ENCODE peak calls at places on chromosomes 16 and 17, in five cellular contexts. S is activated naive CD8-positive, alpha-beta T cell treated with anti-CD3 and anti-CD28 coated beads, Interleukin-2, amount 10 ng/mL, durations not matched to agents 7 days and 5 days; K is cerebellum; A is globus pallidus; I is activated CD4-positive, alpha-beta T cell treated with anti-CD3 and anti-CD28 coated beads, Interleukin-2, amount 10 ng/mL, durations not matched to agents 7 days and 5 days. V is an unnamed sample.

GRCh38 chr16:2783581-2784375 is 3.6 kb downstream of the PRSS33 start:
- DNase-seq in A (no peak), K (no peak), S (peak), I (no peak), V (no peak)

GRCh38 chr16:369275-369865 is 968 bp downstream of the MRPL28 start:
- DNase-seq in K (no peak), A (no peak), S (no peak), I (no peak), V (peak)

GRCh38 chr16:17466876-17467275 is 3.9 kb downstream of the XYLT1 start:
- DNase-seq in A (no peak), I (no peak), S (no peak), K (no peak), V (no peak)

GRCh38 chr16:3971261-3971660 is 90.7 kb upstream of the CREBBP start:
- DNase-seq in S (no peak), K (no peak), I (no peak), A (no peak), V (no peak)

GRCh38 chr16:8716592-8716991 is 42.2 kb downstream of the ABAT start:
- DNase-seq in S (no peak), K (no peak), A (no peak), I (no peak), V (no peak)

GRCh38 chr17:31293586-31293985 is 3.5 kb downstream of the OMG start:
- DNase-seq in S (no peak), A (no peak), I (no peak), K (no peak), V (no peak)

GRCh38 chr17:15261063-15261817 is 3.9 kb downstream of the PMP22 start:
- DNase-seq in I (no peak), K (peak), S (no peak), A (peak), V (peak)

GRCh38 chr17:48610282-48611211 is at the start of gene HOXB7:
- DNase-seq in S (peak), A (no peak), K (peak), I (peak), V (peak)

GRCh38 chr16:86854058-86854621 is 275.8 kb downstream of the FOXL1 start:
- DNase-seq in I (no peak), S (no peak), K (no peak), A (no peak), V (no peak)

GRCh38 chr17:35051183-35051578 is 12.3 kb downstream of the RFFL start:
- DNase-seq in I (peak), S (no peak), K (no peak), A (no peak), V (peak)

GRCh38 chr17:80169784-80170500 is at the start of gene CARD14:
- DNase-seq in K (no peak), S (no peak), A (no peak), I (no peak), V (no peak)

GRCh38 chr17:82063424-82064415 is 1.9 kb downstream of the DUS1L start:
- DNase-seq in S (no peak), K (no peak), I (no peak), A (no peak), V (no peak)

GRCh38 chr16:58638148-58639036 is 8.8 kb upstream of the CNOT1 start:
- DNase-seq in S (no peak), A (no peak), I (no peak), K (no peak), V (no peak)

GRCh38 chr17:41396340-41396739 is 1.1 kb downstream of the KRT31 start:
- DNase-seq in K (no peak), S (no peak), I (no peak), A (no peak), V (no peak)